ENCODE peak calls at places on chromosomes 2 and 18, in six cellular contexts. O, W, X, H, V and P are unnamed samples.
A peak's percentile ranks its signal among the peaks of the same experiment; 100 is the strongest.

GRCh38 chr2:203790134-203790533 is 77.4 kb upstream of the CTLA4 start:
- DNase-seq in O (no peak), W (no peak), X (no peak), H (no peak), V (no peak), P (no peak)

GRCh38 chr2:15747172-15747550 is 155.5 kb downstream of the DDX1 start:
- DNase-seq in O (no peak), W (no peak), X (no peak), H (no peak), V (no peak), P (no peak)

GRCh38 chr18:10558967-10559298 is 33.1 kb downstream of the NAPG start:
- DNase-seq in O (no peak), W (no peak), X (no peak), H (no peak), V (no peak), P (no peak)

GRCh38 chr2:138602166-138602460 is 100.5 kb downstream of the SPOPL start:
- DNase-seq in O (no peak), W (no peak), X (no peak), H (no peak), V (no peak), P (no peak)

GRCh38 chr2:203631068-203631757 is 75.2 kb upstream of the CD28 start:
- DNase-seq in O (no peak), W (no peak), X (no peak), H (no peak), V (no peak), P (no peak)

GRCh38 chr2:42808301-42808700 is 15.9 kb upstream of the HAAO start:
- DNase-seq in O (no peak), W (no peak), X (no peak), H (no peak), V (no peak), P (no peak)

GRCh38 chr2:23380562-23381065 is 4.4 kb upstream of the KLHL29 start:
- DNase-seq in O (peak; percentile 54), W (no peak), X (no peak), H (no peak), V (no peak), P (no peak)

GRCh38 chr2:69213832-69214231 is 173.2 kb downstream of the GFPT1 start:
- DNase-seq in O (no peak), W (no peak), X (no peak), H (no peak), V (no peak), P (no peak)

GRCh38 chr2:39217192-39217550 is 26.6 kb downstream of the CDKL4 start:
- DNase-seq in O (no peak), W (no peak), X (no peak), H (no peak), V (no peak), P (no peak)

GRCh38 chr2:234472155-234472554 is 24.7 kb downstream of the ARL4C start:
- DNase-seq in O (no peak), W (no peak), X (no peak), H (no peak), V (no peak), P (no peak)

GRCh38 chr2:180604077-180604476 is 376.3 kb upstream of the UBE2E3 start:
- DNase-seq in O (no peak), W (no peak), X (no peak), H (no peak), V (no peak), P (no peak)

GRCh38 chr2:49306925-49307324 is 152.6 kb upstream of the FSHR start:
- DNase-seq in O (no peak), W (no peak), X (no peak), H (no peak), V (no peak), P (no peak)